ENCODE peak calls at places on chromosomes 16 and 17, in seven cellular contexts. O, F, D, X, Z, B and J are unnamed samples.

GRCh38 chr17:16398270-16399267 is 16.8 kb upstream of the TRPV2 start:
- DNase-seq in Z (no peak), B (no peak), X (no peak), O (no peak), F (no peak), D (no peak), J (no peak)

GRCh38 chr17:69065113-69065512 is 4.4 kb upstream of the ABCA9 start:
- DNase-seq in B (no peak), X (no peak), F (no peak), O (no peak), Z (no peak), D (no peak), J (no peak)

GRCh38 chr17:70420876-70421445 is 251.6 kb downstream of the KCNJ2 start:
- DNase-seq in X (no peak), Z (no peak), O (no peak), B (no peak), F (no peak), D (no peak), J (no peak)

GRCh38 chr17:75319818-75320691 is 30.8 kb upstream of the SLC25A19 start:
- DNase-seq in D (no peak), O (no peak), Z (no peak), X (no peak), B (no peak), F (peak), J (no peak)

GRCh38 chr16:50540711-50541007 is 7.5 kb upstream of the NKD1 start:
- DNase-seq in Z (no peak), O (no peak), D (no peak), F (no peak), B (no peak), X (peak), J (no peak)

GRCh38 chr17:7208027-7208571 is 11.5 kb downstream of the DLG4 start:
- DNase-seq in O (no peak), F (no peak), X (no peak), Z (no peak), B (no peak), D (no peak), J (no peak)

GRCh38 chr17:9146064-9146463 is 124.8 kb downstream of the NTN1 start:
- DNase-seq in F (no peak), O (no peak), B (no peak), X (no peak), Z (no peak), D (no peak), J (no peak)

GRCh38 chr17:9529033-9529748 is 46.4 kb downstream of the STX8 start:
- DNase-seq in D (no peak), Z (no peak), X (no peak), B (no peak), O (no peak), F (no peak), J (no peak)

GRCh38 chr16:22634913-22635312 is 124.2 kb downstream of the NPIPB5 start:
- DNase-seq in B (no peak), F (no peak), X (no peak), Z (no peak), O (no peak), D (no peak), J (no peak)

GRCh38 chr16:87603684-87604571 is 1.6 kb downstream of the JPH3 start:
- DNase-seq in F (no peak), X (no peak), O (no peak), B (no peak), Z (no peak), D (no peak), J (no peak)

GRCh38 chr16:87607223-87607622 is 4.9 kb downstream of the JPH3 start:
- DNase-seq in X (no peak), O (no peak), B (no peak), Z (no peak), F (no peak), D (no peak), J (no peak)

GRCh38 chr16:87602005-87602790 is at the start of gene JPH3:
- DNase-seq in D (no peak), F (no peak), B (no peak), X (no peak), O (no peak), Z (no peak), J (no peak)

GRCh38 chr16:87602821-87603683 is 744 bp downstream of the JPH3 start:
- DNase-seq in B (no peak), D (no peak), Z (no peak), F (no peak), X (no peak), O (no peak), J (no peak)

GRCh38 chr16:87604572-87605135 is 2.3 kb downstream of the JPH3 start:
- DNase-seq in B (no peak), Z (no peak), D (no peak), O (no peak), F (no peak), X (no peak), J (no peak)
- H3K27ac ChIP-seq in B (no peak), Z (no peak), D (no peak), O (no peak), F (no peak), X (no peak), J (no peak)

GRCh38 chr16:12758031-12758669 is 45.5 kb downstream of the CPPED1 start:
- DNase-seq in F (no peak), O (no peak), B (no peak), X (no peak), D (no peak), Z (no peak), J (no peak)
- TF ChIP-seq POLR2A in F (no peak), O (no peak), B (no peak), X (no peak), D (no peak), Z (no peak), J (no peak)

GRCh38 chr16:2839650-2840450 is 9.7 kb downstream of the ZG16B start:
- DNase-seq in X (peak), B (no peak), Z (no peak), D (no peak), O (no peak), F (no peak), J (no peak)
- H3K27ac ChIP-seq in X (no peak), B (no peak), Z (no peak), D (no peak), O (no peak), F (no peak), J (no peak)

DNA sequence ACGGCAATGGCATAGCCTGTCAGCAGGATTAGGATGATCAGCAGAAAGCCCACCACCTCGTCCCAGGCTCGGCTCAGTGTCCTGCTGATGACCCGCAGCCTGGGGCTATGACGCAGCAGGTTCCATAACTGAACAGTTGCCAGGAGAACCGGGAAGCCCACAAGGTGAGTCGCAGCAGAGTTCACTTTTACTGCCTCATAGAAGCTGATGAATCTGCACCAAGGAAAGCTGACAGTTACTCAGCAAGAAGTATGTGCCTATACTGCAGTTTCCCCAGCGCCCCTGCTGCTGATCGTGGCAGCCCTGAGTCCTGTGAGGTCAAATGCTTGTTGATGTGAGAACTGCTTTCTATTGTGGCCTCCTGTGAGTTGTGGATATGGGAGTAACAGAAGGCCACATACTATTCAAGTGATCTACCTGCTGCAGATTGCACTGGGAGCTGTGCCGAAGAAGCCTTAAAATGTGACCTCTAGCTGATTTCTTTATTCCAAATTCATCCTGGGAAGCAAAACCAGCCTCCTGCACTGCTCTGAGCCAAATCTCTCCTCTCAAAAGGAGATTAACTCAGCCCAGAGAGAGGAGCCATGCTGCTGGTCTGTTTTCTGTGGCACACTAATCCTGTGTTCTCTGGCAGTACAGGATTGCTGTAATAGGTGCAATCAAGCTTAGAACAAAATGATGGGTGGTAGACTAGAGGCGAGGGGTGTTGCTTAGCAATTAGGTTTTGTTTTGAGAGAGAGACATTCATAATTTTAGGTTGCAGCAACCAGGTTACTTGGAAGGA is 38.8 kb downstream of the IST1 start:
- DNase-seq in Z (no peak), F (no peak), D (no peak), X (no peak), B (no peak), O (no peak), J (no peak)
- TF ChIP-seq POLR2A in Z (no peak), F (no peak), D (no peak), X (no peak), B (no peak), O (no peak), J (no peak)

GRCh38 chr16:87847785-87848675 is 21.3 kb downstream of the SLC7A5 start:
- DNase-seq in X (no peak), Z (no peak), D (no peak), O (no peak), F (peak), B (no peak), J (no peak)
- H3K27ac ChIP-seq in X (no peak), Z (peak), D (no peak), O (no peak), F (peak), B (no peak), J (no peak)

GRCh38 chr16:54930034-54930938 is at the start of gene IRX5:
- DNase-seq in Z (peak), F (peak), X (peak), O (peak), D (peak), B (peak), J (peak)
- TF ChIP-seq POLR2A in Z (peak), F (no peak), X (no peak), O (peak), D (peak), B (peak), J (no peak)

GRCh38 chr17:81805707-81806460 is 1.9 kb downstream of the GCGR start:
- DNase-seq in Z (no peak), D (no peak), F (no peak), O (no peak), X (no peak), B (no peak), J (no peak)

GRCh38 chr17:81807839-81808238 is 3.9 kb downstream of the GCGR start:
- DNase-seq in Z (no peak), X (no peak), B (no peak), O (no peak), D (no peak), F (no peak), J (no peak)

GRCh38 chr17:81804559-81805399 is 829 bp downstream of the GCGR start:
- DNase-seq in X (no peak), B (no peak), F (no peak), Z (no peak), D (no peak), O (no peak), J (no peak)

GRCh38 chr17:81807210-81807719 is 3.3 kb downstream of the GCGR start:
- DNase-seq in D (no peak), B (no peak), X (no peak), F (no peak), O (no peak), Z (no peak), J (no peak)

DNA sequence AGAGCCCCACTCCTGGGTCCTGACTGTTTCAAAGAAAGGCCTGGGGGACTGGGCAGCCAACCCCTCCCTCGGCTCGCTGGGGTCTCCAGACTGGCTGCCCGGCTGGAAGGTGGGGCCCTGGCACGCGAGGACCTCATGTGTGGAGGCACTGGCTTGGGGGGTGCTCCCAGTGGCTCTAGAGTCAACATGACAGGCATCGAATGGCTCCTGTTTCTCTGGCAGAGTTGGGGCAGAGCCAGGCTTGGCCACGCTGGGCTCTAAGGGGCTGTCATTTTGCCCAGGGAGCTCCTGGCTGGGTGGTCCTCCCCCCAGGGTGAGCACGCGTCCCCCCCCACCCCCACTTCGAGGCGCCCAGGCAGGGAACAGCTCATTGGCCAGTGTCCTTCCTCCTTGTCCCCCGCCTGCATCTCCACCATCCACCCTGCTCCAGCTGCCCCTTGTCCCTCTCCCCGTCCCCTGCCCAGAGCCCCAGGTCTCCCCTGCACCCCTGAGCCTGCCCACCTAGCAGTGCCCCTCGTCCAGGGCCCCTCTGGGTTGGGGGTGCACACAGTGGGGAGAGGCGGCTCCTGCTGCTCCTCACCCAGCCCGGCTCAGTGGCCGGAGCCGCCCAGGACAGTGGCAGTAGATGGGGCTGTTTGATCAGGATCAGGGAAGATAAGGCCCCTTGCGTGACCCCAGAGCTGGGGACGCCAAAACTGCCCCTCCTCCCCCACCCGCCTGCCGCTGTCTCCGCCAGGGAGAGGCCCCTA is 2.7 kb downstream of the GCGR start:
- DNase-seq in D (no peak), O (no peak), Z (no peak), F (no peak), X (no peak), B (no peak), J (no peak)
- H3K27ac ChIP-seq in D (no peak), O (no peak), Z (no peak), F (no peak), X (no peak), B (no peak), J (no peak)

DNA sequence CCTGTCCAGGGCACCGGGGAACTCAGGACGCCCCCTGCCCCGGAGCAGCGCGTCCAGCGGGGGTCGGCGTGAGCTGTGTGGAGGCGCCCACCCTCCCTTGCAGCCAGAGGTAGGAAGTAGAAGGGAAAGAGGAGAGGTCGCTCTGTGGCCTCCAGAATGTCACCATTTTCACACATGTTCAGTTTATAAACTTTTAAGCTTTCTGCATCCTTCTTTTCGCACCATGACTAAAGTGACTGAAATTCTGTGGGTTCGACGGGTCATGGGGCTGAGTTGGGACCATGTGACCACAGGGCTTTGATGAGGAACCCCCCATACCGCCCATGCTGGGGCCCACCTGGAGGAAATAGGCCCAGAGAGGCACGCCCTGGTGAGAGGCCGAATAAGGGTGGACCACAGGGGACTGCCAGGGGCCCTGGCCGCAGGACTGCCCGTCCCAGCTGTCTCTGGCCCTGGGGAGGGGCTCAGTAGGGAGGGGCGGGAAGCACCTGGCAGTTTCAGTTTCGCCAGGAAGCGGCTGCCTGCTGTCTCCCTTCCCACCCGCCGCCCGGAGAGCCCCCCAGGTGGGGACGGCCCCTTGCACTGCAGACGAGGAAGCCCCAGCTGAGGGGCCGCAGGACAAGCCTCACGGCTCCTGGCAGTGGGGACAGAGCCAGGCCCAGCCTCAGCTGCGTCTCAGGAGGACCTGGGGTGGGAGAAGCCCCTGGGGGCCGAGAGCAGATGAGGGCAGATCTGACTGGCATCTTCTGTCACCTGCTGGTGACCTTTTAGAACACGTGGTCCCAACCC is 9.0 kb downstream of the CBFA2T3 start:
- DNase-seq in B (no peak), O (no peak), Z (no peak), D (no peak), F (peak), X (no peak), J (no peak)
- TF ChIP-seq POLR2A in B (no peak), O (no peak), Z (no peak), D (no peak), F (no peak), X (no peak), J (no peak)

GRCh38 chr16:85507342-85507741 is 105.8 kb upstream of the GSE1 start:
- DNase-seq in D (no peak), F (no peak), O (no peak), B (no peak), Z (no peak), X (no peak), J (no peak)
- H3K27ac ChIP-seq in D (no peak), F (no peak), O (no peak), B (no peak), Z (no peak), X (no peak), J (no peak)

DNA sequence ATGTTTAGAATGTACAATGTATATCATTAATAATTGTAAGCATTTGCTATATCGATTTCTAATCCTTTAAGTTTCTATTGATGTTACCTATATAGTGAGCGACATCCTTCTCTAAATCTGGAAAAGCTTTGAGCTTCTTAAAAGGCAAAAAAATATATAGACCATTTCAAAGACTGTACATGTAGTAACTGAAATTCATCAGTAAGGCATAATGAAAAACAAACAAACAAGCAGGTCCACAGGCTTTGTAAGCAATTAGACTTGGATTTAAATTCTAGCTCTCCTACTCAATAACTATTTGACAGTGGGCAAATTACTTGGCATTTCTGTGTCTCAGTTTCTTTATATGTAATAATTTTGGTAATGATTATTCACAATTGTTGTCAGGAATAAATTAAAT is 51.7 kb upstream of the NACA2 start:
- DNase-seq in F (no peak), D (no peak), B (no peak), X (no peak), Z (no peak), O (no peak), J (no peak)
- TF ChIP-seq POLR2A in F (no peak), D (no peak), B (no peak), X (no peak), Z (no peak), O (no peak), J (no peak)